ENCODE peak calls at places on chromosomes 6 and 20, in ten cellular contexts. V, H, K, A, D, N, F, B, P and L are unnamed samples.

GRCh38 chr6:127992144-127992543 is 91.3 kb upstream of the THEMIS start:
- DNase-seq in V (no peak), K (no peak), H (no peak), N (no peak), A (no peak), B (no peak), P (no peak), F (no peak), D (no peak), L (no peak)

GRCh38 chr20:6559791-6560190 is 207.7 kb upstream of the BMP2 start:
- DNase-seq in A (no peak), P (no peak), D (no peak), H (no peak), B (no peak), K (no peak), N (peak; percentile 46), F (no peak), V (no peak), L (no peak)

GRCh38 chr6:112180095-112180820 is 74.1 kb downstream of the LAMA4 start:
- DNase-seq in B (peak; percentile 34), N (peak; percentile 92), A (peak; percentile 48), K (no peak), H (no peak), D (no peak), F (peak; percentile 82), V (no peak), P (peak; percentile 61), L (no peak)

GRCh38 chr6:134420638-134421181 is 102.8 kb upstream of the SGK1 start:
- DNase-seq in V (no peak), B (no peak), K (no peak), D (no peak), H (no peak), N (no peak), F (no peak), A (no peak), P (no peak), L (no peak)

GRCh38 chr6:109595998-109596397 is 95.0 kb downstream of the AK9 start:
- DNase-seq in F (no peak), D (no peak), K (no peak), V (no peak), A (no peak), N (peak; percentile 30), B (no peak), H (no peak), P (peak; percentile 4), L (no peak)

GRCh38 chr20:62236997-62237771 is 1.1 kb upstream of the OSBPL2 start:
- DNase-seq in V (no peak), P (no peak), A (no peak), F (no peak), N (no peak), D (no peak), H (no peak), B (no peak), K (no peak), L (no peak)

GRCh38 chr6:108562503-108562993 is 1.8 kb downstream of the FOXO3 start:
- DNase-seq in F (peak; percentile 72), K (peak; percentile 87), A (peak; percentile 35), D (no peak), B (peak; percentile 75), N (peak; percentile 91), V (peak; percentile 83), H (peak; percentile 68), P (peak; percentile 63), L (no peak)

GRCh38 chr6:105600342-105601293 is 197.7 kb upstream of the PREP start:
- DNase-seq in A (no peak), N (peak; percentile 94), F (peak; percentile 45), V (no peak), B (no peak), P (no peak), D (no peak), K (no peak), H (no peak), L (no peak)

GRCh38 chr6:22221211-22221610 is 75.6 kb downstream of the PRL start:
- DNase-seq in H (no peak), N (peak; percentile 3), D (no peak), F (no peak), P (no peak), K (no peak), A (no peak), B (no peak), V (no peak), L (no peak)

GRCh38 chr20:58696411-58696961 is 3.9 kb downstream of the NPEPL1 start:
- DNase-seq in K (no peak), B (no peak), N (no peak), P (no peak), A (no peak), H (peak; percentile 6), V (no peak), F (no peak), D (no peak), L (no peak)

GRCh38 chr20:46246527-46246926 is 61.8 kb downstream of the CDH22 start:
- DNase-seq in F (no peak), H (no peak), D (no peak), V (peak; percentile 47), P (no peak), B (no peak), N (no peak), K (no peak), A (no peak), L (no peak)

GRCh38 chr6:125477849-125478248 is 176.1 kb upstream of the HDDC2 start:
- DNase-seq in V (no peak), P (no peak), N (no peak), A (no peak), D (no peak), H (no peak), B (no peak), F (no peak), K (no peak), L (no peak)

GRCh38 chr20:48189177-48189576 is 403.9 kb upstream of the SULF2 start:
- DNase-seq in V (no peak), N (peak; percentile 68), D (no peak), A (peak; percentile 24), H (no peak), B (no peak), F (no peak), K (no peak), P (no peak), L (no peak)
- TF ChIP-seq CTCF in V (no peak), N (peak; percentile 37), D (no peak), A (peak; percentile 40), H (no peak), B (no peak), F (peak; percentile 53), K (no peak), P (no peak), L (no peak)

GRCh38 chr20:37529214-37529967 is 1.7 kb upstream of the BLCAP start:
- DNase-seq in D (no peak), K (no peak), H (no peak), P (no peak), F (no peak), A (no peak), V (no peak), B (no peak), N (no peak), L (no peak)
- TF ChIP-seq CTCF in D (no peak), K (no peak), H (no peak), P (no peak), F (no peak), A (no peak), V (no peak), B (no peak), N (no peak), L (no peak)

GRCh38 chr6:17091122-17091521 is 10.7 kb upstream of the STMND1 start:
- DNase-seq in F (no peak), N (no peak), V (no peak), H (no peak), K (no peak), P (no peak), A (no peak), B (no peak), D (no peak), L (no peak)
- TF ChIP-seq CTCF in F (peak; percentile 51), N (peak; percentile 33), V (no peak), H (no peak), K (no peak), P (peak; percentile 66), A (no peak), B (no peak), D (no peak), L (peak; percentile 74)

DNA sequence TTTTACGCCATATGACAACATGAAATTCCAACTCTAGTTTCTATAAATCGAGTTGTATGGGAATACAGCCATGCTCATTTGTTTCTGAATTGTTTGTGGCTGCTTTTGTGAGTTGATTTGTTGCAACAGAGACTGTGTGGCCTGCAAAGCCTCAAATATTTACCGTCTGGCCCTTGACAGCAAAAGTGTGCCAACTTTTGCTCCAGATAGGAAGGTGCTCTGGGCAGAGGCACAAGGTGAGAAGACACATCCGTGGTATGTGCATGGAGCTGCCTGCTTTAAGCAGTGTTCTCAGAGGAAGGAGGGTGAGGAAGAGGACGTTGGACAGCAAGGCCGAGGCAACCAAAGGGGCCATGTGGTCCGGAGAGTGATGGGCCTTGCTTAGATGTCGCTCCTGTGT is 57.4 kb downstream of the IYD start:
- DNase-seq in V (no peak), D (no peak), N (no peak), K (no peak), P (no peak), B (no peak), A (no peak), F (no peak), H (no peak), L (no peak)
- TF ChIP-seq CTCF in V (no peak), D (no peak), N (no peak), K (no peak), P (no peak), B (no peak), A (no peak), F (no peak), H (no peak), L (no peak)

GRCh38 chr6:25913741-25914140 is 16.8 kb downstream of the SLC17A2 start:
- DNase-seq in A (no peak), P (no peak), D (no peak), N (no peak), V (no peak), K (no peak), B (no peak), H (no peak), F (no peak), L (no peak)

GRCh38 chr6:25916330-25916729 is 14.2 kb downstream of the SLC17A2 start:
- DNase-seq in H (no peak), K (no peak), V (no peak), P (no peak), F (no peak), B (no peak), N (no peak), D (no peak), A (no peak), L (no peak)

GRCh38 chr6:25907475-25908014 is 22.9 kb downstream of the SLC17A2 start:
- DNase-seq in V (no peak), F (no peak), A (no peak), B (no peak), N (no peak), D (no peak), P (no peak), H (no peak), K (no peak), L (no peak)

GRCh38 chr6:25916789-25917490 is 13.6 kb downstream of the SLC17A2 start:
- DNase-seq in D (no peak), A (no peak), K (no peak), B (no peak), P (no peak), H (no peak), F (no peak), N (no peak), V (no peak), L (no peak)

GRCh38 chr6:25911359-25911758 is 19.1 kb downstream of the SLC17A2 start:
- DNase-seq in N (no peak), K (no peak), F (no peak), P (no peak), B (no peak), A (no peak), H (no peak), V (no peak), D (no peak), L (no peak)
- TF ChIP-seq CTCF in N (no peak), K (no peak), F (no peak), P (no peak), B (no peak), A (no peak), H (no peak), V (no peak), D (no peak), L (no peak)